ENCODE peak calls at places on chromosomes 5 and 9, in four cellular contexts. N is H9, X is IMR-90, E is H1. G is an unnamed sample.

GRCh38 chr9:128245293-128246151 is 30.3 kb downstream of the GOLGA2 start:
- DNase-seq in X (peak; percentile 81), N (peak; percentile 65), E (no peak), G (peak; percentile 69)

GRCh38 chr5:157731272-157732129 is at the start of gene THG1L:
- DNase-seq in N (peak; percentile 99), X (peak; percentile 97), E (peak; percentile 94), G (peak; percentile 99)

GRCh38 chr5:17448877-17449276 is 49.2 kb upstream of the TAF11L2 start:
- DNase-seq in X (peak; percentile 27), N (no peak), E (no peak), G (no peak)

GRCh38 chr5:74233091-74233490 is 407.4 kb downstream of the ENC1 start:
- DNase-seq in N (no peak), X (no peak), E (no peak), G (no peak)

GRCh38 chr5:169941542-169941941 is 38.8 kb downstream of the INSYN2B start:
- DNase-seq in X (no peak), E (no peak), N (no peak), G (no peak)

GRCh38 chr5:56481147-56481997 is 248.2 kb upstream of the ANKRD55 start:
- DNase-seq in N (peak; percentile 55), E (no peak), X (peak; percentile 54), G (peak; percentile 66)

GRCh38 chr5:33755216-33755615 is 136.6 kb downstream of the ADAMTS12 start:
- DNase-seq in N (no peak), E (no peak), X (peak; percentile 40), G (no peak)

GRCh38 chr9:22817181-22817580 is 370.6 kb downstream of the DMRTA1 start:
- DNase-seq in X (peak; percentile 71), N (no peak), E (no peak), G (peak; percentile 10)

GRCh38 chr5:140216468-140217074 is 41.6 kb downstream of the CYSTM1 start:
- DNase-seq in X (no peak), E (no peak), N (no peak), G (peak; percentile 36)

GRCh38 chr5:41510176-41510831 is at the start of gene PLCXD3:
- DNase-seq in E (no peak), X (no peak), N (peak; percentile 43), G (peak; percentile 29)

GRCh38 chr5:157506981-157507780 is 47.2 kb downstream of the NIPAL4 start:
- DNase-seq in X (peak; percentile 68), E (no peak), N (no peak), G (no peak)

GRCh38 chr5:83090169-83090568 is 12.8 kb downstream of the XRCC4 start:
- DNase-seq in N (no peak), X (no peak), E (no peak), G (no peak)

GRCh38 chr9:91214867-91215266 is 146.9 kb downstream of the AUH start:
- DNase-seq in X (no peak), E (no peak), N (no peak), G (no peak)
- H3K56ac ChIP-seq in X (no peak overlapping the region), E (no peak overlapping the region), N (no peak overlapping the region), G (no peak overlapping the region)

DNA sequence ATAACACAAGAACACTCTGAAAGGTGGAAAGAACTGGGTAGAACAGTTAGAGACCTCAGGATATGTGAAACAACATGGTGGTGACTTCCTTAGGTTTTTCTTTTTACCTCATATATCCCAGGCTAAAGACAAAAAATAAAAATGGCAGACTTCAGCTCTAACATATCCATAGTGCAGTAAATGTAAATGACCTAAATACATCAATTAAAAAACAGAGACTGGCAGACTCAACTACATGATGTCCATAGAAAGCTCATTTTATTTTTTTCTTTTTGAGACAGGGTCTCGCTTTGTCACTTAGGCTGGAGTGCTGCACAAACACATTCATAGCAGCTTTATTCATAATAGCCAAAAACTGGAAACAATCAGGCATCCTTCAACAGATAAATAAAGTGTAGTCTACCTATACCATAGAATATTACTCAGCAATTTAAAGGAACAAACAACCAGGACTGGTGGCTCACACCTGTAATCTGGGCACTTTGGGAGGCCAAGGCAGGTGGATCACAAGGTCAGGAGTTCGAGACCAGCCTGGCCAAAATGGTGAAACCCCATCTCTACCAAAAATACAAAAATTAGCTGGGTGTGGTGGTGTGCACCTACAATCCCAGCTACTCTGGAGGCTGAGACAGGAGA is 4.8 kb downstream of the C5orf15 start:
- DNase-seq in N (no peak), E (no peak), X (no peak), G (no peak)
- H3K27ac ChIP-seq in N (no peak overlapping the region), E (no peak overlapping the region), X (no peak overlapping the region), G (no peak overlapping the region)

GRCh38 chr9:124662561-124662960 is 108.5 kb downstream of the NR6A1 start:
- DNase-seq in N (no peak), E (no peak), X (no peak), G (no peak)
- H3K4ac ChIP-seq in N (no peak overlapping the region), E (no peak overlapping the region), X (no peak overlapping the region), G (no peak overlapping the region)

DNA sequence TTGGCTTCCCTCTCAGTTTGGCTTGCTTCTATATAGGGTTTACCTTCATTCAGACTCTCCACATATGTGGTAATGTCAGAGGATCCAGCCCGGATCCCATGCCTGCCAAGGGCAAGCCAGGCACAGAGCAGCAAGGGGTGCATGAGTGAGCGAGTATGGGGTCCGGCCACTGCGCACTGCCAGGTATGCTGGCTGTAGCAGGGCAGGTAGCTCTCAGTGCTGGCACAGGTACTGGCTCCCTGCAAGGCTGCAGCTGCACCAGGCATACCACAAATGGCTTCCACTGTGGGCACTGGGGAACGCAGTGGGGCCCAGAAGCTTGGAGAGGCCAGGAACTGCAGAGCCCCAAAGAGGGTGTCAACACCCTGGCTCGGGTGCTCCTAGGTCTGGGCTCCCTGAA is 86.2 kb downstream of the GIN1 start:
- DNase-seq in E (no peak), X (no peak), N (no peak), G (no peak)
- H3K56ac ChIP-seq in E (no peak overlapping the region), X (no peak overlapping the region), N (no peak overlapping the region), G (no peak overlapping the region)

GRCh38 chr5:90741022-90741564 is 182.5 kb downstream of the ADGRV1 start:
- DNase-seq in E (no peak), X (no peak), N (no peak), G (peak; percentile 21)
- H3K27ac ChIP-seq in E (no peak overlapping the region), X (no peak overlapping the region), N (no peak overlapping the region), G (no peak overlapping the region)

GRCh38 chr5:160009591-160009989 is 651 bp downstream of the TTC1 start:
- DNase-seq in X (no peak), E (no peak), N (no peak), G (no peak)
- H3K4ac ChIP-seq in X (no peak overlapping the region), E (no peak overlapping the region), N (no peak overlapping the region), G (no peak overlapping the region)

GRCh38 chr9:4139201-4139600 is 160.7 kb downstream of the GLIS3 start:
- DNase-seq in E (no peak), N (no peak), X (no peak), G (no peak)

GRCh38 chr9:4137755-4138154 is 162.1 kb downstream of the GLIS3 start:
- DNase-seq in E (no peak), N (no peak), X (peak; percentile 87), G (no peak)

GRCh38 chr9:4138781-4139180 is 161.1 kb downstream of the GLIS3 start:
- DNase-seq in N (no peak), E (no peak), X (no peak), G (no peak)

GRCh38 chr9:4138180-4138579 is 161.7 kb downstream of the GLIS3 start:
- DNase-seq in X (no peak), N (no peak), E (no peak), G (no peak)

GRCh38 chr9:4137234-4137633 is 162.6 kb downstream of the GLIS3 start:
- DNase-seq in X (peak; percentile 97), E (no peak), N (no peak), G (peak; percentile 90)
- H3K56ac ChIP-seq in X (peak overlapping the region; percentile 81), E (no peak overlapping the region), N (no peak overlapping the region), G (no peak overlapping the region)

G was measured in mesendoderm.